ENCODE peak calls at places on chromosomes 12 and 14, in five cellular contexts. One of them, this sample, is unnamed.

GRCh38 chr14:94005324-94005723 is 8.2 kb downstream of the CCDC197 start:
- DNase-seq in brain microvascular endothelial cell: no peak
- DNase-seq in CD4-positive, alpha-beta memory T cell: no peak
- DNase-seq in fibroblast of the aortic adventitia: no peak
- DNase-seq in pancreas: no peak
- DNase-seq in this sample: no peak

GRCh38 chr12:90622431-90622830 is 332.5 kb downstream of the CCER1 start:
- DNase-seq in brain microvascular endothelial cell: peak; percentile 9
- DNase-seq in CD4-positive, alpha-beta memory T cell: no peak
- DNase-seq in fibroblast of the aortic adventitia: peak; percentile 23
- DNase-seq in pancreas: no peak
- DNase-seq in this sample: peak; percentile 3

GRCh38 chr14:75132374-75133086 is 5.7 kb upstream of the NEK9 start:
- DNase-seq in brain microvascular endothelial cell: peak; percentile 79
- DNase-seq in CD4-positive, alpha-beta memory T cell: peak; percentile 74
- DNase-seq in fibroblast of the aortic adventitia: peak; percentile 85
- DNase-seq in pancreas: peak; percentile 37
- DNase-seq in this sample: no peak

GRCh38 chr12:3168775-3169221 is 91.6 kb downstream of the TSPAN9 start:
- DNase-seq in brain microvascular endothelial cell: peak; percentile 98
- DNase-seq in CD4-positive, alpha-beta memory T cell: no peak
- DNase-seq in fibroblast of the aortic adventitia: peak; percentile 60
- DNase-seq in pancreas: no peak
- DNase-seq in this sample: peak; percentile 90

GRCh38 chr14:52013984-52014600 is 24.7 kb downstream of the RTRAF start:
- DNase-seq in brain microvascular endothelial cell: no peak
- DNase-seq in CD4-positive, alpha-beta memory T cell: no peak
- DNase-seq in fibroblast of the aortic adventitia: no peak
- DNase-seq in pancreas: no peak
- DNase-seq in this sample: no peak

GRCh38 chr12:105783983-105784947 is 354.5 kb downstream of the NUAK1 start:
- DNase-seq in brain microvascular endothelial cell: no peak
- DNase-seq in CD4-positive, alpha-beta memory T cell: no peak
- DNase-seq in fibroblast of the aortic adventitia: no peak
- DNase-seq in pancreas: no peak
- DNase-seq in this sample: no peak

GRCh38 chr12:9869307-9870161 is at the start of gene CLEC2B:
- DNase-seq in brain microvascular endothelial cell: peak; percentile 47
- DNase-seq in CD4-positive, alpha-beta memory T cell: peak; percentile 58
- DNase-seq in fibroblast of the aortic adventitia: peak; percentile 80
- DNase-seq in pancreas: no peak
- DNase-seq in this sample: peak; percentile 56

GRCh38 chr14:70707138-70708038 is 65.7 kb downstream of the TTC9 start:
- DNase-seq in brain microvascular endothelial cell: peak; percentile 72
- DNase-seq in CD4-positive, alpha-beta memory T cell: no peak
- DNase-seq in fibroblast of the aortic adventitia: peak; percentile 24
- DNase-seq in pancreas: peak; percentile 18
- DNase-seq in this sample: no peak

GRCh38 chr14:77709412-77709811 is 1.5 kb downstream of the SLIRP start:
- DNase-seq in brain microvascular endothelial cell: no peak
- DNase-seq in CD4-positive, alpha-beta memory T cell: no peak
- DNase-seq in fibroblast of the aortic adventitia: no peak
- DNase-seq in pancreas: no peak
- DNase-seq in this sample: no peak

GRCh38 chr14:46259536-46259935 is 392.0 kb downstream of the RPL10L start:
- DNase-seq in brain microvascular endothelial cell: no peak
- DNase-seq in CD4-positive, alpha-beta memory T cell: no peak
- DNase-seq in fibroblast of the aortic adventitia: no peak
- DNase-seq in pancreas: no peak
- DNase-seq in this sample: no peak

GRCh38 chr12:107845226-107845979 is 70.9 kb downstream of the ASCL4 start:
- DNase-seq in brain microvascular endothelial cell: no peak
- DNase-seq in CD4-positive, alpha-beta memory T cell: no peak
- DNase-seq in fibroblast of the aortic adventitia: no peak
- DNase-seq in pancreas: no peak
- DNase-seq in this sample: no peak

GRCh38 chr14:55450987-55451386 is 10.6 kb upstream of the TBPL2 start:
- DNase-seq in brain microvascular endothelial cell: no peak
- DNase-seq in CD4-positive, alpha-beta memory T cell: no peak
- DNase-seq in fibroblast of the aortic adventitia: no peak
- DNase-seq in pancreas: no peak
- DNase-seq in this sample: no peak

GRCh38 chr12:130620281-130620680 is 95.8 kb downstream of the RIMBP2 start:
- DNase-seq in brain microvascular endothelial cell: no peak
- DNase-seq in CD4-positive, alpha-beta memory T cell: no peak
- DNase-seq in fibroblast of the aortic adventitia: no peak
- DNase-seq in pancreas: no peak
- DNase-seq in this sample: no peak

GRCh38 chr12:66329941-66330340 is 27.6 kb downstream of the HELB start:
- DNase-seq in brain microvascular endothelial cell: peak; percentile 35
- DNase-seq in CD4-positive, alpha-beta memory T cell: no peak
- DNase-seq in fibroblast of the aortic adventitia: peak; percentile 61
- DNase-seq in pancreas: no peak
- DNase-seq in this sample: no peak

GRCh38 chr14:104593710-104594121 is 10.9 kb downstream of the TMEM179 start:
- DNase-seq in brain microvascular endothelial cell: no peak
- DNase-seq in CD4-positive, alpha-beta memory T cell: no peak
- DNase-seq in fibroblast of the aortic adventitia: no peak
- DNase-seq in pancreas: no peak
- DNase-seq in this sample: no peak

GRCh38 chr14:102498005-102498677 is 11.4 kb downstream of the ANKRD9 start:
- DNase-seq in brain microvascular endothelial cell: no peak
- DNase-seq in CD4-positive, alpha-beta memory T cell: no peak
- DNase-seq in fibroblast of the aortic adventitia: no peak
- DNase-seq in pancreas: no peak
- DNase-seq in this sample: no peak

GRCh38 chr12:17028348-17028747 is 422.4 kb upstream of the LMO3 start:
- DNase-seq in brain microvascular endothelial cell: no peak
- DNase-seq in CD4-positive, alpha-beta memory T cell: no peak
- DNase-seq in fibroblast of the aortic adventitia: no peak
- DNase-seq in pancreas: no peak
- DNase-seq in this sample: no peak

GRCh38 chr12:81517296-81517695 is 241.9 kb downstream of the PPFIA2 start:
- DNase-seq in brain microvascular endothelial cell: no peak
- DNase-seq in CD4-positive, alpha-beta memory T cell: no peak
- DNase-seq in fibroblast of the aortic adventitia: no peak
- DNase-seq in pancreas: no peak
- DNase-seq in this sample: no peak

GRCh38 chr14:38705220-38705619 is 397.8 kb downstream of the SEC23A start:
- DNase-seq in brain microvascular endothelial cell: no peak
- DNase-seq in CD4-positive, alpha-beta memory T cell: no peak
- DNase-seq in fibroblast of the aortic adventitia: no peak
- DNase-seq in pancreas: no peak
- DNase-seq in this sample: no peak

GRCh38 chr12:20007331-20007730 is 361.0 kb upstream of the PDE3A start:
- DNase-seq in brain microvascular endothelial cell: peak; percentile 34
- DNase-seq in CD4-positive, alpha-beta memory T cell: no peak
- DNase-seq in fibroblast of the aortic adventitia: no peak
- DNase-seq in pancreas: no peak
- DNase-seq in this sample: no peak

GRCh38 chr14:91284146-91284790 is 39.8 kb upstream of the GPR68 start:
- DNase-seq in brain microvascular endothelial cell: peak; percentile 53
- DNase-seq in CD4-positive, alpha-beta memory T cell: no peak
- DNase-seq in fibroblast of the aortic adventitia: peak; percentile 86
- DNase-seq in pancreas: no peak
- DNase-seq in this sample: peak; percentile 48

GRCh38 chr14:101227611-101228594 is 324.4 kb upstream of the RTL1 start:
- DNase-seq in brain microvascular endothelial cell: no peak
- DNase-seq in CD4-positive, alpha-beta memory T cell: no peak
- DNase-seq in fibroblast of the aortic adventitia: no peak
- DNase-seq in pancreas: no peak
- DNase-seq in this sample: no peak

GRCh38 chr12:5912011-5912410 is 33.0 kb downstream of the ANO2 start:
- DNase-seq in brain microvascular endothelial cell: no peak
- DNase-seq in CD4-positive, alpha-beta memory T cell: no peak
- DNase-seq in fibroblast of the aortic adventitia: no peak
- DNase-seq in pancreas: no peak
- DNase-seq in this sample: no peak

GRCh38 chr12:44960423-44960822 is 84.3 kb upstream of the NELL2 start:
- DNase-seq in brain microvascular endothelial cell: no peak
- DNase-seq in CD4-positive, alpha-beta memory T cell: no peak
- DNase-seq in fibroblast of the aortic adventitia: no peak
- DNase-seq in pancreas: no peak
- DNase-seq in this sample: no peak

GRCh38 chr12:57549203-57549908 is 488 bp upstream of the KIF5A start:
- DNase-seq in brain microvascular endothelial cell: no peak
- DNase-seq in CD4-positive, alpha-beta memory T cell: no peak
- DNase-seq in fibroblast of the aortic adventitia: no peak
- DNase-seq in pancreas: no peak
- DNase-seq in this sample: no peak

GRCh38 chr12:7142057-7142644 is 12.0 kb downstream of the CLSTN3 start:
- DNase-seq in brain microvascular endothelial cell: peak; percentile 41
- DNase-seq in CD4-positive, alpha-beta memory T cell: peak; percentile 42
- DNase-seq in fibroblast of the aortic adventitia: peak; percentile 56
- DNase-seq in pancreas: no peak
- DNase-seq in this sample: no peak

GRCh38 chr12:2959194-2959507 is at the start of gene TEAD4:
- DNase-seq in brain microvascular endothelial cell: peak; percentile 54
- DNase-seq in CD4-positive, alpha-beta memory T cell: no peak
- DNase-seq in fibroblast of the aortic adventitia: peak; percentile 74
- DNase-seq in pancreas: peak; percentile 84
- DNase-seq in this sample: peak; percentile 24

GRCh38 chr12:67534671-67535070 is 113.9 kb upstream of the DYRK2 start:
- DNase-seq in brain microvascular endothelial cell: peak; percentile 88
- DNase-seq in CD4-positive, alpha-beta memory T cell: no peak
- DNase-seq in fibroblast of the aortic adventitia: peak; percentile 94
- DNase-seq in pancreas: no peak
- DNase-seq in this sample: peak; percentile 16

GRCh38 chr12:52184813-52185212 is 7.0 kb downstream of the KRT80 start:
- DNase-seq in brain microvascular endothelial cell: no peak
- DNase-seq in CD4-positive, alpha-beta memory T cell: no peak
- DNase-seq in fibroblast of the aortic adventitia: no peak
- DNase-seq in pancreas: no peak
- DNase-seq in this sample: no peak
- H3K4me3 ChIP-seq in brain microvascular endothelial cell: no peak overlapping the region
- H3K4me3 ChIP-seq in CD4-positive, alpha-beta memory T cell: no peak overlapping the region
- H3K4me3 ChIP-seq in fibroblast of the aortic adventitia: no peak overlapping the region
- H3K4me3 ChIP-seq in pancreas: no peak overlapping the region
- H3K4me3 ChIP-seq in this sample: no peak overlapping the region

DNA sequence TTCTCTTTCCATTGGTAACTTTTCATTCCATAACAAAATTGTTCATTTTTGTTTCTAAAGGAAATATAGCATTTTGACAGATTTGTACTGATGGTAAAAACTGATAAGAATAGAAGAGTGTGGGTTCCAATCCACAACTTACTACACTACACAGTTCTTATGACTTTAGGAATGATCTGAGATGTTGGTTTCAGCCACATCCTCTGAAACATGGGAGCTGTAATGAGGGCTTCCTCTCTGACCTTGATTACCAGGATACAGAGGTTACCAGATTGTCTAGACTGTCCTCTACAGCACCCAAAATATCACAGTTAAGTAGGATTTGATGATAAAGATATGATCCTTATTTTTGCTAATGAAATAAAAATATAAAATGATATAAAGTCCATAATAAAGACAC is 1184.6 kb downstream of the FLRT2 start:
- DNase-seq in brain microvascular endothelial cell: no peak
- DNase-seq in CD4-positive, alpha-beta memory T cell: no peak
- DNase-seq in fibroblast of the aortic adventitia: no peak
- DNase-seq in pancreas: no peak
- DNase-seq in this sample: no peak
- H3K4me3 ChIP-seq in brain microvascular endothelial cell: no peak overlapping the region
- H3K4me3 ChIP-seq in CD4-positive, alpha-beta memory T cell: no peak overlapping the region
- H3K4me3 ChIP-seq in fibroblast of the aortic adventitia: no peak overlapping the region
- H3K4me3 ChIP-seq in pancreas: no peak overlapping the region
- H3K4me3 ChIP-seq in this sample: no peak overlapping the region

GRCh38 chr12:31300783-31301182 is 25.2 kb downstream of the SINHCAF start:
- DNase-seq in brain microvascular endothelial cell: no peak
- DNase-seq in CD4-positive, alpha-beta memory T cell: no peak
- DNase-seq in fibroblast of the aortic adventitia: no peak
- DNase-seq in pancreas: no peak
- DNase-seq in this sample: no peak

GRCh38 chr12:31298510-31298904 is 27.4 kb downstream of the SINHCAF start:
- DNase-seq in brain microvascular endothelial cell: no peak
- DNase-seq in CD4-positive, alpha-beta memory T cell: no peak
- DNase-seq in fibroblast of the aortic adventitia: no peak
- DNase-seq in pancreas: no peak
- DNase-seq in this sample: no peak

GRCh38 chr12:31297572-31298509 is 28.1 kb downstream of the SINHCAF start:
- DNase-seq in brain microvascular endothelial cell: no peak
- DNase-seq in CD4-positive, alpha-beta memory T cell: no peak
- DNase-seq in fibroblast of the aortic adventitia: no peak
- DNase-seq in pancreas: no peak
- DNase-seq in this sample: no peak

GRCh38 chr12:31301311-31301710 is 24.6 kb downstream of the SINHCAF start:
- DNase-seq in brain microvascular endothelial cell: no peak
- DNase-seq in CD4-positive, alpha-beta memory T cell: no peak
- DNase-seq in fibroblast of the aortic adventitia: no peak
- DNase-seq in pancreas: no peak
- DNase-seq in this sample: no peak

DNA sequence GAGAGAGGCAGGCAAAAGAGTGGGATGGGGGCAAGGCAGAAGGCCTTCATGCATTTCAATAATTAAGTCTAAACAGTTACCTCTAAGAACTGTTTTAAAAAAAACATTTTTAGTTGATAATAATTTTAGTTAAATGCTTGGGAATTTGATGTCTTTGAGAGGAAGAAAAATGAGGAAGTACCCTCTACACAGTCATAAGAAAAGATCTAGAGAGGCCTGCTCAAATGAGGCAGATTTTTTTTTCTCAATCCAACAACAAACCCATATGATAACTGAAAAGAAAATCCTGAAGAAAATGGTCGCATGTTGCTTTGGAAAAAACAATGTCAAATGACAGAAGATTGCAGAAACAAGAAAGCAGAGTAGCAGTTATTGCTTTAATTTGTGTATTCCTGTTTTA is 25.6 kb downstream of the SINHCAF start:
- DNase-seq in brain microvascular endothelial cell: no peak
- DNase-seq in CD4-positive, alpha-beta memory T cell: no peak
- DNase-seq in fibroblast of the aortic adventitia: no peak
- DNase-seq in pancreas: no peak
- DNase-seq in this sample: no peak
- H3K4me3 ChIP-seq in brain microvascular endothelial cell: no peak overlapping the region
- H3K4me3 ChIP-seq in CD4-positive, alpha-beta memory T cell: no peak overlapping the region
- H3K4me3 ChIP-seq in fibroblast of the aortic adventitia: no peak overlapping the region
- H3K4me3 ChIP-seq in pancreas: no peak overlapping the region
- H3K4me3 ChIP-seq in this sample: no peak overlapping the region

DNA sequence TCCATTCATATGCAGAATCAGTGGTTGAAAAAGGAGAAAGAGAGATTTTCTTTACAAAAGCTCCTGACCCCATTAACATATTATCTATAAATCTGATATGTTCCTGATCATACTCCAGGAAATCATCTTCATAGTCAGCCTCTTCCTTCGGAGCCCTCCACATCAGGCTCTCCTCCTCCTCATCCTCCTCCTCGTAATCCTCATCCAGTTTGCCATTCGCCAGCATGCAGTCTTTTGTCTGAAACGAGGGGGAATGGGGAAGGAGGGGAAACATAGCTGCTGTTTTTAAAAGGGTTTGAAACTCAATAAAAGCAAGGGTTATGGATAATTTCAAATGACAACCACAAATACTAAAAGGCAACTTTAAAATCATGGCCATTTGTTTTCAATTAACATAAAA is 60.9 kb downstream of the DICER1 start:
- DNase-seq in brain microvascular endothelial cell: no peak
- DNase-seq in CD4-positive, alpha-beta memory T cell: no peak
- DNase-seq in fibroblast of the aortic adventitia: no peak
- DNase-seq in pancreas: no peak
- DNase-seq in this sample: no peak
- H3K4me3 ChIP-seq in brain microvascular endothelial cell: no peak overlapping the region
- H3K4me3 ChIP-seq in CD4-positive, alpha-beta memory T cell: no peak overlapping the region
- H3K4me3 ChIP-seq in fibroblast of the aortic adventitia: no peak overlapping the region
- H3K4me3 ChIP-seq in pancreas: no peak overlapping the region
- H3K4me3 ChIP-seq in this sample: no peak overlapping the region

GRCh38 chr12:120370343-120371243 is 1.6 kb upstream of the MSI1 start:
- DNase-seq in brain microvascular endothelial cell: no peak
- DNase-seq in CD4-positive, alpha-beta memory T cell: no peak
- DNase-seq in fibroblast of the aortic adventitia: no peak
- DNase-seq in pancreas: no peak
- DNase-seq in this sample: no peak
- H3K4me3 ChIP-seq in brain microvascular endothelial cell: no peak overlapping the region
- H3K4me3 ChIP-seq in CD4-positive, alpha-beta memory T cell: no peak overlapping the region
- H3K4me3 ChIP-seq in fibroblast of the aortic adventitia: no peak overlapping the region
- H3K4me3 ChIP-seq in pancreas: no peak overlapping the region
- H3K4me3 ChIP-seq in this sample: no peak overlapping the region